ENCODE peak calls at places on chromosomes 5 and 9, in ten cellular contexts. D is HepG2, Z is K562, X is tibial nerve, S is A549, J is ovary, T is SK-N-SH, P is stomach, E is sigmoid colon, F is suprapubic skin. K is an unnamed sample.

GRCh38 chr9:70924380-70924779 is 197.0 kb downstream of the TRPM3 start:
- DNase-seq in D (no peak), Z (no peak), X (no peak), S (no peak), J (no peak), T (no peak), P (no peak), E (no peak), F (no peak), K (no peak)

GRCh38 chr5:123876265-123876790 is 364.4 kb downstream of the CSNK1G3 start:
- DNase-seq in D (no peak), Z (no peak), X (no peak), S (no peak), J (no peak), T (no peak), P (no peak), E (no peak), F (no peak), K (no peak)

GRCh38 chr9:69798737-69799136 is 21.9 kb upstream of the CFAP95 start:
- DNase-seq in D (peak), Z (no peak), X (no peak), S (no peak), J (no peak), T (no peak), P (no peak), E (no peak), F (no peak), K (no peak)

GRCh38 chr9:92538541-92538940 is 2.8 kb upstream of the ECM2 start:
- DNase-seq in D (no peak), Z (no peak), X (no peak), S (no peak), J (no peak), T (no peak), P (no peak), E (no peak), F (no peak), K (no peak)

GRCh38 chr5:44605926-44606325 is 202.8 kb upstream of the MRPS30 start:
- DNase-seq in D (no peak), Z (no peak), X (no peak), S (no peak), J (no peak), T (no peak), P (no peak), E (no peak), F (no peak), K (no peak)

GRCh38 chr5:67576112-67576511 is 379.5 kb upstream of the CD180 start:
- DNase-seq in D (no peak), Z (no peak), X (no peak), S (no peak), J (no peak), T (no peak), P (no peak), E (no peak), F (no peak), K (no peak)

GRCh38 chr5:157665467-157666085 is 5.8 kb upstream of the C5orf52 start:
- DNase-seq in D (peak), Z (no peak), X (no peak), S (peak), J (no peak), T (no peak), P (no peak), E (no peak), F (no peak), K (no peak)

GRCh38 chr9:98775831-98776441 is 20.4 kb downstream of the ANKS6 start:
- DNase-seq in D (peak), Z (peak), X (peak), S (peak), J (no peak), T (peak), P (no peak), E (no peak), F (no peak), K (no peak)

GRCh38 chr9:110655723-110656641 is 12.6 kb upstream of the MUSK start:
- DNase-seq in D (no peak), Z (no peak), X (peak), S (no peak), J (no peak), T (no peak), P (no peak), E (peak), F (peak), K (no peak)

GRCh38 chr5:38022621-38023020 is 182.8 kb upstream of the GDNF start:
- DNase-seq in D (no peak), Z (no peak), X (no peak), S (no peak), J (no peak), T (no peak), P (no peak), E (no peak), F (no peak), K (peak)

GRCh38 chr5:59104400-59105117 is 521.7 kb downstream of the RAB3C start:
- DNase-seq in D (no peak), Z (no peak), X (no peak), S (no peak), J (no peak), T (no peak), P (no peak), E (no peak), F (no peak), K (no peak)

GRCh38 chr5:179559280-179560252 is 9.2 kb downstream of the RUFY1 start:
- DNase-seq in D (peak), Z (no peak), X (peak), S (peak), J (peak), T (peak), P (peak), E (peak), F (peak), K (peak)

GRCh38 chr5:359301-359897 is 37.9 kb downstream of the AHRR start:
- DNase-seq in D (no peak), Z (no peak), X (no peak), S (no peak), J (no peak), T (peak), P (no peak), E (no peak), F (no peak), K (peak)

GRCh38 chr5:98750693-98751092 is 22.8 kb upstream of the RGMB start:
- DNase-seq in D (peak), Z (no peak), X (no peak), S (no peak), J (no peak), T (no peak), P (no peak), E (no peak), F (no peak), K (no peak)

GRCh38 chr5:61277190-61277589 is 54.9 kb upstream of the ZSWIM6 start:
- DNase-seq in D (peak), Z (no peak), X (no peak), S (no peak), J (no peak), T (no peak), P (no peak), E (no peak), F (no peak), K (no peak)

GRCh38 chr5:33340195-33340594 is 100.6 kb upstream of the TARS1 start:
- DNase-seq in D (no peak), Z (no peak), X (no peak), S (no peak), J (no peak), T (no peak), P (no peak), E (no peak), F (no peak), K (no peak)

GRCh38 chr5:111929892-111930291 is 172.9 kb upstream of the NREP start:
- DNase-seq in D (no peak), Z (no peak), X (no peak), S (no peak), J (no peak), T (no peak), P (no peak), E (no peak), F (no peak), K (no peak)

GRCh38 chr5:68464424-68464823 is 248.9 kb downstream of the PIK3R1 start:
- DNase-seq in D (no peak), Z (peak), X (no peak), S (no peak), J (no peak), T (no peak), P (no peak), E (no peak), F (no peak), K (no peak)

GRCh38 chr9:88980732-88981336 is 10.4 kb upstream of the S1PR3 start:
- DNase-seq in D (no peak), Z (no peak), X (no peak), S (no peak), J (no peak), T (no peak), P (no peak), E (no peak), F (no peak), K (no peak)

GRCh38 chr5:120457839-120458507 is 6.1 kb upstream of the PRR16 start:
- DNase-seq in D (peak), Z (peak), X (peak), S (no peak), J (peak), T (no peak), P (peak), E (peak), F (peak), K (no peak)

GRCh38 chr5:6788956-6789649 is 75.9 kb downstream of the TENT4A start:
- DNase-seq in D (no peak), Z (no peak), X (no peak), S (no peak), J (no peak), T (no peak), P (no peak), E (no peak), F (no peak), K (peak)

GRCh38 chr9:79565245-79565644 is 6.5 kb upstream of the TLE4 start:
- DNase-seq in D (no peak), Z (no peak), X (no peak), S (no peak), J (no peak), T (no peak), P (no peak), E (no peak), F (no peak), K (peak)

GRCh38 chr9:136666364-136667216 is 3.9 kb downstream of the EGFL7 start:
- DNase-seq in D (no peak), Z (peak), X (no peak), S (no peak), J (no peak), T (no peak), P (no peak), E (no peak), F (no peak), K (no peak)

GRCh38 chr5:91132552-91132951 is 250.6 kb downstream of the ARRDC3 start:
- DNase-seq in D (no peak), Z (no peak), X (no peak), S (no peak), J (no peak), T (no peak), P (no peak), E (no peak), F (no peak), K (no peak)
- TF ChIP-seq EP300 in D (no peak), Z (no peak), X (no peak), S (no peak), J (no peak), T (no peak), P (no peak), E (no peak), F (no peak), K (no peak)

GRCh38 chr5:40679998-40680681 is 425 bp downstream of the PTGER4 start:
- DNase-seq in D (no peak), Z (no peak), X (no peak), S (no peak), J (no peak), T (peak), P (no peak), E (peak), F (peak), K (no peak)
- TF ChIP-seq EP300 in D (no peak), Z (no peak), X (no peak), S (no peak), J (no peak), T (no peak), P (no peak), E (no peak), F (no peak), K (no peak)

GRCh38 chr5:54593809-54594208 is 76.2 kb downstream of the SNX18 start:
- DNase-seq in D (no peak), Z (no peak), X (no peak), S (no peak), J (no peak), T (no peak), P (no peak), E (no peak), F (no peak), K (no peak)

GRCh38 chr5:54586336-54586735 is 68.8 kb downstream of the SNX18 start:
- DNase-seq in D (no peak), Z (no peak), X (no peak), S (no peak), J (no peak), T (no peak), P (no peak), E (no peak), F (no peak), K (no peak)

GRCh38 chr5:54590824-54591223 is 73.3 kb downstream of the SNX18 start:
- DNase-seq in D (no peak), Z (no peak), X (no peak), S (no peak), J (no peak), T (no peak), P (no peak), E (no peak), F (no peak), K (no peak)

GRCh38 chr5:54595724-54596123 is 78.2 kb downstream of the SNX18 start:
- DNase-seq in D (no peak), Z (no peak), X (no peak), S (no peak), J (no peak), T (no peak), P (no peak), E (no peak), F (no peak), K (no peak)

GRCh38 chr5:54589786-54590185 is 72.2 kb downstream of the SNX18 start:
- DNase-seq in D (no peak), Z (no peak), X (no peak), S (no peak), J (no peak), T (no peak), P (no peak), E (no peak), F (no peak), K (no peak)
- TF ChIP-seq EP300 in D (no peak), Z (no peak), X (no peak), S (no peak), J (no peak), T (no peak), P (no peak), E (no peak), F (no peak), K (no peak)

DNA sequence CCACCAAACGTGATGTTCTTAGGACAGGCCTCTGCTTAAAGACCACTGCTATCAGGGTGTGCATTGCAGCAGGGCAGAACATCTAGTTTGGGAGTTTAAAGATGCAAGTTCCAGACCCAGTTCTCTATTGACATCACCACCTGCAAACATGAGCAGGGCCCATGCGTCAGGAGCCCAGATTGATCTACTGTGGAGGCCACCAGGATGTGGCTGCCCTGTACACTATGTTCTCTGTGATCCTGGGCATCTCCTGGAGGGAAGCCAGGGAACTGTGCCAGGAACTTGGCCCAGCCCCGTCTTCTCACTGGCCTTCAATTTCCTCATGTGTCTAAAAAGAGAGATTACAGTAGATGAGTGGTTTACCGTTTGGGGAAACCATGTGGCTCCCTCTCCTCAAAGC is 87.1 kb downstream of the PDE6A start:
- DNase-seq in D (no peak), Z (no peak), X (peak), S (no peak), J (peak), T (peak), P (peak), E (peak), F (peak), K (peak)
- TF ChIP-seq EP300 in D (no peak), Z (no peak), X (peak), S (no peak), J (no peak), T (no peak), P (peak), E (peak), F (peak), K (peak)

DNA sequence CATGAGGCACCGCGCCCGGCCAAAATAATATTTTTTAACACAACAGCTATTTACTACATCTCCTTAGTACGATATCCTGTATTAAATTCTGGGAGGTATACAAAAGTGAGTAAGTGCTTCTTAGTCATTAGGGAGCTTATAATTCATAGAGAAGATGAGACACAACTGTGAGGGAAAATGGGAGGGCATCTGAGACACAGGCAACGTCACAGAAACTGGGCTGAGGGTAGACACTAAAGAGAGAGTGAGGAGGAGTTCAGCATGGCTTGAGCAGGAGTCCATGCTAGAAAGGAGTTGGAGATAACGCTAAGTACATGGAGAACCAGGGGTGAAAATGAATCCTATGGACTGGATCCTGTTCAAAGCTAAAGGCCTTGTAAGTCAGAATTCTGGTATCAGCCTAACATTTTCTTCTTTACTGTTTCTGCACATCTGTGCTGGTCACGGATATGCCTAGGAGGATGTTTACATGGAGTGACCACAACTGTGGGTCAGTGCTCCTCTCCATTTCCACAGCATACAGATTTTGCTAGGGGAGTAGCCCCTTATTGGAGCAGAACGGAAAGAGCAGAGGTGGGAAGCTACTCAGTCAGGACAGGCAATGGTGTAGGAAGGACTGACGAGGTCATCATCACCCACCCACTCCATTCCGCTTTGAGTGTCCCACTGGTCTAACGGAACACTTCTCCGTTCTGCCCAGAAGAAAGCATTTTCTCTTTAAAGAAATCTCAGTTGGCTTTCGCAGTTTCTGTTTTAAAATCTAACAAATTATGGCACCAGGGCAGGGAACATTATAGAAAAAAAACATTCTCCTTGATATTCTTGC is 310.4 kb upstream of the EFNA5 start:
- DNase-seq in D (no peak), Z (no peak), X (no peak), S (no peak), J (no peak), T (no peak), P (no peak), E (no peak), F (no peak), K (no peak)
- TF ChIP-seq EP300 in D (no peak), Z (no peak), X (no peak), S (no peak), J (no peak), T (no peak), P (no peak), E (no peak), F (no peak), K (no peak)

DNA sequence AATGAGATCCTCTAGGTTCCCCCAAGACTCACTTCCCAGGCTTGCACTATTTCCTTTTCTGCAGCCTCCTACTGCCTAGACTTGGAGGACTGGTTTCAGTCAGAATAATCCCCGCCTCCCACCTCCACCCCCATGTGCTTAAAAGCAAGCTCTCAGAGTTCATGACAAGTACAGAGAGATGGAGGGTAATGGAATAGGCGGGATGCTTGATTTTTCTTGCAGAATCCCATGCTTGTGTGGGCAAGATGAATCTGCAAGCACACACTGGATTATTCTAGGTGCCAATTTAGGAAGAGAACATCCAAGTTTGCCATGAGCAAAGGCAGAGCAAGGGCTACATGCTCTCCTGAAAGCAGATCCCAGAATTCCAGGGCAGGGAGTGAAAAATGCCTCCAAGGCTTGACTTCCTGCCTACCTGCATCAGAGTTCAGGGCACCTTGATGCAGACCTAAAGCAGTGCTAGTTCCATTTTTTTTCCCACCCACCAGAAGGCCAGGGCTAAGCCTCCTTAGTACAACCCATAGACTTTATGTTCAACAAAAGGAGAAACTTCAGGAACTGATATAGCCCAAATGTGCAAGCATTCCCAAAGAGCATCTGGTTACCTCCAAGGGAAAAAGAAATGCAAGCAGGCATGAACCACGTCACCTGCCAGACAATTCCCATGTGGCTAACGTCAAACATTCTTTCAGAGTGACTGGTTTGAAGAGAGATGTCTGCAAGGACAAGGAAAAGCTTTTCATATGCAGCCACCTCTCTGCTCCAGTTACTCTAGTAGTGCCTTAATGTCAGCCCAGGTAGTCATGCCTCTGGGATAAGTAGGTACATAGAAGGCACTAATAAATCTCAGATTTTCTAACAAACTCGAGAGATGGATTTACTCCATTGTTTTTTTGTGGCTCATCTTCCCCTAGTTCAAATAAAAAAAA is 97.1 kb upstream of the IFNK start:
- DNase-seq in D (no peak), Z (no peak), X (no peak), S (peak), J (no peak), T (no peak), P (no peak), E (no peak), F (no peak), K (no peak)
- TF ChIP-seq EP300 in D (no peak), Z (no peak), X (no peak), S (peak), J (no peak), T (no peak), P (no peak), E (no peak), F (no peak), K (no peak)

GRCh38 chr9:6525326-6526040 is 112.5 kb downstream of the UHRF2 start:
- DNase-seq in D (no peak), Z (no peak), X (no peak), S (no peak), J (no peak), T (no peak), P (no peak), E (no peak), F (no peak), K (no peak)
- TF ChIP-seq EP300 in D (no peak), Z (no peak), X (no peak), S (no peak), J (no peak), T (no peak), P (no peak), E (no peak), F (no peak), K (no peak)

GRCh38 chr5:29794146-29794787 is 1399.2 kb upstream of the CDH6 start:
- DNase-seq in D (no peak), Z (no peak), X (no peak), S (no peak), J (no peak), T (no peak), P (no peak), E (no peak), F (no peak), K (no peak)

GRCh38 chr5:29790281-29790680 is 1403.2 kb upstream of the CDH6 start:
- DNase-seq in D (no peak), Z (no peak), X (no peak), S (no peak), J (no peak), T (no peak), P (no peak), E (no peak), F (no peak), K (no peak)

GRCh38 chr5:29795253-29795652 is 1398.2 kb upstream of the CDH6 start:
- DNase-seq in D (no peak), Z (peak), X (no peak), S (no peak), J (no peak), T (no peak), P (no peak), E (no peak), F (no peak), K (no peak)

GRCh38 chr5:29800752-29801151 is 1392.7 kb upstream of the CDH6 start:
- DNase-seq in D (peak), Z (no peak), X (no peak), S (no peak), J (no peak), T (no peak), P (no peak), E (no peak), F (no peak), K (no peak)

DNA sequence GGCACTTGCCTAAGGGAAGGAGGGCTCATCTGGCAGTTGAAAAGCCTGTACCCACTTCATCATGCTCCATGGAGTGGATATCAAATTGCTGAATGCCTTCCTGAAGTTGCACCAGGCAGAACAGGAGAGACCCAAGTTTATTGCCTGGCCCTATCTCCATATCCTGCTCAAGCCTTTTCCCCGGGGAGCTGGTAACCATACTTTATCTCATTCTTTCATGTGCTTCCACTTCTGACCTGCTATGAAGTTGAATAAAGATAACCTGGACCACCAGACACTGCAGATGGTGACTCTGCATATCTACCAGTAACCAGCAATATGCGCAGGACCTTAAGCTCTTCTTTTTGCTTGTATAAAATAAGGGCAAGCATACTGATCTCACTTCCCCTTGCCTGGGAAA is 1397.5 kb upstream of the CDH6 start:
- DNase-seq in D (no peak), Z (peak), X (no peak), S (no peak), J (no peak), T (no peak), P (no peak), E (no peak), F (no peak), K (no peak)
- TF ChIP-seq EP300 in D (no peak), Z (peak), X (no peak), S (no peak), J (no peak), T (no peak), P (no peak), E (no peak), F (no peak), K (no peak)